ENCODE peak calls at places on chromosomes 6 and 20, in eight cellular contexts. X, D, G, B, E, R, L and W are unnamed samples.

GRCh38 chr6:14550817-14551216 is 433.2 kb downstream of the CD83 start:
- DNase-seq in X (peak; percentile 8), D (no peak), G (no peak), B (no peak), E (no peak), R (no peak), L (peak; percentile 27), W (no peak)

GRCh38 chr6:108524528-108525218 is 36.0 kb upstream of the FOXO3 start:
- DNase-seq in X (no peak), D (no peak), G (no peak), B (no peak), E (no peak), R (no peak), L (no peak), W (no peak)

GRCh38 chr6:166469426-166469961 is 86.8 kb upstream of the MPC1 start:
- DNase-seq in X (no peak), D (no peak), G (no peak), B (no peak), E (no peak), R (no peak), L (no peak), W (no peak)

GRCh38 chr6:156752666-156753301 is 24.4 kb upstream of the ARID1B start:
- DNase-seq in X (peak; percentile 66), D (no peak), G (no peak), B (peak; percentile 24), E (no peak), R (no peak), L (no peak), W (peak; percentile 87)

GRCh38 chr6:87066449-87067288 is 28.2 kb downstream of the CGA start:
- DNase-seq in X (peak; percentile 83), D (peak; percentile 52), G (peak; percentile 17), B (peak; percentile 51), E (peak; percentile 56), R (peak; percentile 40), L (peak; percentile 51), W (peak; percentile 31)

GRCh38 chr6:22149501-22150490 is 147.0 kb downstream of the PRL start:
- DNase-seq in X (peak; percentile 82), D (no peak), G (no peak), B (no peak), E (no peak), R (no peak), L (no peak), W (peak; percentile 55)

GRCh38 chr20:6492396-6493055 is 275.0 kb upstream of the BMP2 start:
- DNase-seq in X (peak; percentile 9), D (no peak), G (no peak), B (no peak), E (peak; percentile 65), R (no peak), L (no peak), W (no peak)

GRCh38 chr20:38825901-38826625 is 20.6 kb downstream of the PPP1R16B start:
- DNase-seq in X (peak; percentile 49), D (peak; percentile 7), G (no peak), B (peak; percentile 85), E (peak; percentile 80), R (no peak), L (no peak), W (peak; percentile 23)

GRCh38 chr20:41697861-41698559 is 79.8 kb upstream of the CHD6 start:
- DNase-seq in X (peak; percentile 66), D (peak; percentile 1), G (peak; percentile 4), B (peak; percentile 52), E (peak; percentile 70), R (peak; percentile 5), L (no peak), W (no peak)

GRCh38 chr6:157269261-157269794 is 54.0 kb downstream of the TMEM242 start:
- DNase-seq in X (no peak), D (peak; percentile 40), G (no peak), B (no peak), E (no peak), R (no peak), L (no peak), W (peak; percentile 47)

GRCh38 chr20:52622086-52622485 is 350.1 kb upstream of the TSHZ2 start:
- DNase-seq in X (no peak), D (no peak), G (no peak), B (no peak), E (no peak), R (no peak), L (no peak), W (no peak)